ENCODE peak calls at places on chromosomes 13 and 19, in nine cellular contexts. D is ovary; M is EL; Z is H54; E is activated CD8-positive, alpha-beta memory T cell treated with anti-CD3 and anti-CD28 coated beads for 24 hours; A is brain microvascular endothelial cell; Q is heart left ventricle; K is NCI-H345; G is T-helper 17 cell. N is an unnamed sample.

GRCh38 chr19:54179921-54180452 is 7.0 kb upstream of the TMC4 start:
- DNase-seq in D (no peak), M (no peak), Z (no peak), E (no peak), A (peak), Q (no peak), K (no peak), G (no peak), N (peak)

GRCh38 chr19:48498922-48499321 is 12.7 kb downstream of the LMTK3 start:
- DNase-seq in D (no peak), M (no peak), Z (no peak), E (no peak), A (no peak), Q (no peak), K (no peak), G (no peak), N (no peak)

GRCh38 chr13:24865158-24865557 is 101.2 kb downstream of the RNF17 start:
- DNase-seq in D (no peak), M (no peak), Z (no peak), E (no peak), A (no peak), Q (no peak), K (no peak), G (no peak), N (peak)

GRCh38 chr13:45119469-45119989 is 781 bp upstream of the GTF2F2 start:
- DNase-seq in D (no peak), M (peak), Z (peak), E (peak), A (peak), Q (no peak), K (no peak), G (peak), N (peak)

GRCh38 chr19:6378498-6378897 is 2.8 kb upstream of the PSPN start:
- DNase-seq in D (peak), M (no peak), Z (no peak), E (no peak), A (no peak), Q (no peak), K (no peak), G (no peak), N (no peak)

GRCh38 chr19:57934820-57935665 is at the start of gene ZNF418:
- DNase-seq in D (peak), M (peak), Z (no peak), E (peak), A (peak), Q (peak), K (no peak), G (peak), N (peak)

GRCh38 chr19:6357995-6358394 is 3.3 kb upstream of the CLPP start:
- DNase-seq in D (no peak), M (no peak), Z (peak), E (no peak), A (no peak), Q (no peak), K (no peak), G (no peak), N (no peak)

GRCh38 chr19:38209671-38210457 is 14.2 kb downstream of the DPF1 start:
- DNase-seq in D (peak), M (peak), Z (no peak), E (no peak), A (no peak), Q (peak), K (no peak), G (no peak), N (peak)

GRCh38 chr19:48806818-48807589 is 3.8 kb downstream of the BCAT2 start:
- DNase-seq in D (no peak), M (no peak), Z (no peak), E (no peak), A (no peak), Q (no peak), K (no peak), G (no peak), N (peak)

GRCh38 chr19:13153627-13154240 is 3.5 kb downstream of the IER2 start:
- DNase-seq in D (peak), M (peak), Z (no peak), E (peak), A (no peak), Q (no peak), K (no peak), G (peak), N (peak)

GRCh38 chr19:16161848-16162247 is 11.5 kb downstream of the CIB3 start:
- DNase-seq in D (no peak), M (peak), Z (no peak), E (no peak), A (peak), Q (no peak), K (no peak), G (no peak), N (peak)

GRCh38 chr13:102236830-102237621 is 164.8 kb downstream of the FGF14 start:
- DNase-seq in D (no peak), M (no peak), Z (no peak), E (no peak), A (no peak), Q (no peak), K (peak), G (no peak), N (no peak)

GRCh38 chr19:11767633-11768133 is 883 bp downstream of the ZNF441 start:
- DNase-seq in D (peak), M (peak), Z (no peak), E (peak), A (peak), Q (peak), K (no peak), G (no peak), N (peak)

GRCh38 chr13:40496035-40496810 is 170.2 kb downstream of the FOXO1 start:
- DNase-seq in D (no peak), M (no peak), Z (no peak), E (peak), A (no peak), Q (no peak), K (no peak), G (no peak), N (no peak)

GRCh38 chr19:12112701-12113100 is 27.4 kb downstream of the ZNF20 start:
- DNase-seq in D (no peak), M (no peak), Z (no peak), E (no peak), A (no peak), Q (no peak), K (no peak), G (no peak), N (no peak)

GRCh38 chr19:343941-344624 is 513 bp downstream of the MIER2 start:
- DNase-seq in D (no peak), M (peak), Z (peak), E (peak), A (no peak), Q (no peak), K (peak), G (no peak), N (peak)

GRCh38 chr19:8001995-8002849 is 3.2 kb downstream of the ELAVL1 start:
- DNase-seq in D (peak), M (peak), Z (peak), E (peak), A (peak), Q (peak), K (peak), G (peak), N (peak)

GRCh38 chr19:40223135-40223822 is 3.2 kb downstream of the CCNP start:
- DNase-seq in D (no peak), M (no peak), Z (no peak), E (no peak), A (no peak), Q (no peak), K (no peak), G (no peak), N (no peak)

GRCh38 chr19:2942928-2943640 is 1.7 kb downstream of the ZNF77 start:
- DNase-seq in D (no peak), M (no peak), Z (no peak), E (no peak), A (no peak), Q (no peak), K (no peak), G (no peak), N (no peak)

GRCh38 chr13:75365724-75366173 is 116.2 kb downstream of the TBC1D4 start:
- DNase-seq in D (no peak), M (peak), Z (peak), E (no peak), A (peak), Q (no peak), K (no peak), G (no peak), N (peak)

GRCh38 chr19:40616178-40616577 is 15.0 kb downstream of the LTBP4 start:
- DNase-seq in D (no peak), M (no peak), Z (no peak), E (no peak), A (no peak), Q (no peak), K (no peak), G (no peak), N (no peak)

GRCh38 chr13:47933688-47934011 is 67.4 kb downstream of the SUCLA2 start:
- DNase-seq in D (no peak), M (no peak), Z (no peak), E (no peak), A (peak), Q (no peak), K (peak), G (no peak), N (peak)

GRCh38 chr13:111153977-111154332 is 38.8 kb downstream of the ARHGEF7 start:
- DNase-seq in D (no peak), M (peak), Z (no peak), E (peak), A (peak), Q (no peak), K (peak), G (no peak), N (no peak)

GRCh38 chr13:108214511-108215383 is 589 bp downstream of the LIG4 start:
- DNase-seq in D (no peak), M (no peak), Z (no peak), E (no peak), A (no peak), Q (peak), K (peak), G (no peak), N (peak)

GRCh38 chr19:8387688-8388611 is 2.2 kb upstream of the RAB11B start:
- DNase-seq in D (no peak), M (no peak), Z (no peak), E (no peak), A (no peak), Q (no peak), K (no peak), G (no peak), N (no peak)

GRCh38 chr13:99308481-99309087 is 1.4 kb upstream of the GPR183 start:
- DNase-seq in D (no peak), M (peak), Z (no peak), E (no peak), A (peak), Q (no peak), K (no peak), G (no peak), N (peak)

GRCh38 chr13:40608308-40608707 is 58.1 kb downstream of the FOXO1 start:
- DNase-seq in D (no peak), M (no peak), Z (no peak), E (no peak), A (no peak), Q (no peak), K (no peak), G (no peak), N (no peak)

GRCh38 chr19:45577111-45577905 is 7.3 kb downstream of the OPA3 start:
- DNase-seq in D (peak), M (peak), Z (peak), E (no peak), A (peak), Q (peak), K (no peak), G (no peak), N (peak)

GRCh38 chr19:17555929-17556813 is 722 bp downstream of the COLGALT1 start:
- DNase-seq in D (peak), M (peak), Z (no peak), E (peak), A (peak), Q (peak), K (peak), G (no peak), N (peak)

GRCh38 chr19:12521996-12522395 is 29.3 kb downstream of the ZNF564 start:
- DNase-seq in D (no peak), M (no peak), Z (no peak), E (no peak), A (no peak), Q (no peak), K (no peak), G (no peak), N (no peak)

GRCh38 chr13:48591889-48592725 is 59.2 kb upstream of the RCBTB2 start:
- DNase-seq in D (no peak), M (no peak), Z (no peak), E (no peak), A (no peak), Q (no peak), K (no peak), G (no peak), N (no peak)

GRCh38 chr13:99442273-99442895 is 58.9 kb upstream of the TM9SF2 start:
- DNase-seq in D (no peak), M (peak), Z (no peak), E (no peak), A (peak), Q (no peak), K (peak), G (peak), N (peak)

N was measured in choroid plexus epithelial cell.